ENCODE peak calls at places on chromosomes 11 and 22, in seven cellular contexts. M is lung microvascular endothelial cell; C is C1 segment of cervical spinal cord; A is AG09309; Z is nephron progenitor cell; P is NCI-H446 treated with DMSO at 0.1 percent for 48 hours; B is activated CD4-positive, CD25-positive, alpha-beta regulatory T cell. D is an unnamed sample.

GRCh38 chr11:79362358-79362757 is 78.5 kb downstream of the TENM4 start:
- DNase-seq in B (no peak), A (no peak), P (no peak), C (no peak), Z (no peak), M (no peak), D (no peak)

GRCh38 chr11:47425611-47426010 is 628 bp downstream of the PSMC3 start:
- DNase-seq in B (no peak), A (no peak), C (no peak), M (no peak), Z (no peak), P (no peak), D (no peak)

GRCh38 chr22:29480512-29481264 is 670 bp downstream of the NEFH start:
- DNase-seq in P (no peak), M (no peak), B (no peak), C (no peak), Z (peak; percentile 70), A (no peak), D (no peak)

GRCh38 chr11:76802151-76802550 is 19.0 kb downstream of the TSKU start:
- DNase-seq in A (no peak), Z (no peak), B (no peak), P (no peak), C (no peak), M (no peak), D (no peak)

GRCh38 chr11:12397953-12398352 is 20.6 kb downstream of the PARVA start:
- DNase-seq in A (peak; percentile 86), C (no peak), M (peak; percentile 90), B (no peak), Z (no peak), P (no peak), D (no peak)

GRCh38 chr11:75078233-75078632 is 18.4 kb downstream of the OR2AT4 start:
- DNase-seq in C (no peak), A (no peak), B (no peak), Z (no peak), M (no peak), P (no peak), D (no peak)

GRCh38 chr11:58926251-58926650 is 13.0 kb upstream of the GLYATL1 start:
- DNase-seq in Z (no peak), M (no peak), B (no peak), A (no peak), C (no peak), P (no peak), D (no peak)

GRCh38 chr22:31637375-31637937 is 24.6 kb downstream of the PISD start:
- DNase-seq in M (no peak), Z (no peak), C (no peak), B (no peak), P (no peak), A (no peak), D (no peak)

GRCh38 chr22:28021116-28021997 is 102.3 kb upstream of the PITPNB start:
- DNase-seq in A (no peak), C (no peak), Z (no peak), B (no peak), P (no peak), M (no peak), D (no peak)

GRCh38 chr11:130442728-130443127 is 5.7 kb upstream of the ADAMTS15 start:
- DNase-seq in A (no peak), Z (no peak), B (no peak), P (no peak), C (no peak), M (no peak), D (no peak)

GRCh38 chr11:124070906-124071621 is 29.9 kb upstream of the OR10G7 start:
- DNase-seq in P (peak; percentile 13), M (peak; percentile 88), C (peak; percentile 53), A (peak; percentile 57), Z (peak; percentile 77), B (peak; percentile 20), D (peak; percentile 53)

GRCh38 chr11:28659716-28660348 is 551.6 kb downstream of the METTL15 start:
- DNase-seq in Z (no peak), P (no peak), B (no peak), M (no peak), A (no peak), C (no peak), D (no peak)

GRCh38 chr11:92993004-92993403 is 23.6 kb downstream of the MTNR1B start:
- DNase-seq in Z (no peak), M (no peak), B (no peak), A (no peak), P (no peak), C (no peak), D (no peak)

GRCh38 chr11:93875637-93876036 is 25.2 kb upstream of the VSTM5 start:
- DNase-seq in Z (no peak), P (no peak), C (no peak), B (no peak), M (no peak), A (no peak), D (no peak)

GRCh38 chr11:64989416-64989815 is 7.4 kb downstream of the BATF2 start:
- DNase-seq in P (no peak), Z (no peak), B (no peak), A (no peak), M (no peak), C (no peak), D (no peak)

GRCh38 chr11:2346586-2347335 is 30.3 kb upstream of the CD81 start:
- DNase-seq in Z (no peak), P (no peak), M (no peak), B (no peak), A (no peak), C (no peak), D (no peak)

GRCh38 chr11:108206969-108207682 is 15.3 kb downstream of the NPAT start:
- DNase-seq in Z (no peak), B (no peak), A (no peak), C (no peak), M (no peak), P (no peak), D (no peak)

GRCh38 chr11:99513368-99513767 is 492.6 kb downstream of the CNTN5 start:
- DNase-seq in A (no peak), B (no peak), Z (no peak), P (no peak), C (no peak), M (no peak), D (no peak)